ENCODE peak calls at places on chromosome 12, in nine cellular contexts. P is dorsolateral prefrontal cortex, M is left lung, F is HCT116, G is osteoblast, V is foreskin keratinocyte, D is upper lobe of right lung, W is colonic mucosa, E is left ventricle myocardium inferior. J is an unnamed sample.

GRCh38 chr12:124440841-124441381 is 126.5 kb downstream of the NCOR2 start:
- DNase-seq in D (no peak), M (no peak), E (no peak), F (no peak), G (peak; percentile 95), P (no peak), W (no peak), V (no peak), J (no peak)

GRCh38 chr12:67269632-67270578 is 747 bp downstream of the CAND1 start:
- DNase-seq in M (peak; percentile 64), P (peak; percentile 59), W (peak; percentile 53), G (peak; percentile 75), D (peak; percentile 81), V (peak; percentile 44), E (peak; percentile 29), F (no peak), J (peak; percentile 65)

GRCh38 chr12:110244372-110244771 is 36.7 kb upstream of the ATP2A2 start:
- DNase-seq in V (no peak), P (no peak), G (no peak), M (no peak), W (no peak), F (no peak), E (no peak), D (no peak), J (no peak)

GRCh38 chr12:27293463-27293862 is 39.2 kb upstream of the BMAL2 start:
- DNase-seq in E (peak; percentile 27), W (peak; percentile 52), F (no peak), D (no peak), G (no peak), V (no peak), M (no peak), P (no peak), J (no peak)

GRCh38 chr12:121133838-121134237 is 1.2 kb downstream of the P2RX7 start:
- DNase-seq in P (no peak), F (no peak), D (no peak), G (no peak), E (no peak), W (no peak), V (no peak), M (no peak), J (no peak)

GRCh38 chr12:113098428-113099028 is 37.0 kb downstream of the RASAL1 start:
- DNase-seq in W (peak; percentile 91), M (peak; percentile 76), D (peak; percentile 90), G (peak; percentile 99), E (peak; percentile 74), V (peak; percentile 95), P (peak; percentile 84), F (peak; percentile 79), J (peak; percentile 93)

GRCh38 chr12:80045594-80045993 is 53.7 kb upstream of the OTOGL start:
- DNase-seq in E (no peak), G (peak; percentile 43), M (no peak), D (no peak), F (no peak), V (peak; percentile 85), P (no peak), W (no peak), J (no peak)

GRCh38 chr12:51926718-51927117 is 19.4 kb downstream of the ACVRL1 start:
- DNase-seq in P (no peak), V (peak; percentile 30), M (no peak), W (peak; percentile 74), D (no peak), E (no peak), G (no peak), F (peak; percentile 48), J (no peak)

GRCh38 chr12:72546106-72546505 is 273.9 kb downstream of the TRHDE start:
- DNase-seq in E (no peak), P (no peak), D (no peak), G (no peak), W (no peak), F (no peak), M (no peak), V (no peak), J (no peak)

GRCh38 chr12:113453330-113453729 is 18.3 kb downstream of the LHX5 start:
- DNase-seq in E (no peak), M (no peak), F (no peak), P (no peak), G (no peak), V (no peak), W (no peak), D (no peak), J (no peak)

GRCh38 chr12:65682145-65682544 is 142.1 kb upstream of the HMGA2 start:
- DNase-seq in G (no peak), D (no peak), E (no peak), M (no peak), W (no peak), V (no peak), P (no peak), F (no peak), J (no peak)

DNA sequence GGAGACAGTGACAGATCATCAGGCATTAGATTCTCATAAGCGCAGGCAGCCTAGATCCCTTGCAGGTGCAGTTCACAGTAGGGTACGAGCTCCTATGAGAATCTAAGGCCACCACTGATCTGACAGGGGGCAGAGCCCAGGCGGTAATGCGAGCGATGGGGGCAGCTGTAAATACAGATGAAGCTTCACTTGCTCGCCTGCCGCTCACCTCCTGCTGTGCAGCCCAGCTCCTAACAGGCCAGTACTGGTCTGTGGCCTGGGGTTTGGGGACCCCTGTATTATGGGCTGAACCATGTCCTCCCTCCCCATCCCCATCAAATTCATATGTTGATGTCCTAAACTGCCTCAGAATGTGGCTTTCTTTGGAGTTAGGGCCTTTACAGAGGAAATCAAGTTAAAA is 63.2 kb downstream of the NOS1 start:
- DNase-seq in E (no peak), P (no peak), W (no peak), F (no peak), D (no peak), M (no peak), G (no peak), V (no peak), J (no peak)
- H3K27ac ChIP-seq in E (no peak overlapping the region), P (no peak overlapping the region), W (no peak overlapping the region), F (no peak overlapping the region), D (no peak overlapping the region), M (no peak overlapping the region), G (no peak overlapping the region), V (no peak overlapping the region), J (no peak overlapping the region)

DNA sequence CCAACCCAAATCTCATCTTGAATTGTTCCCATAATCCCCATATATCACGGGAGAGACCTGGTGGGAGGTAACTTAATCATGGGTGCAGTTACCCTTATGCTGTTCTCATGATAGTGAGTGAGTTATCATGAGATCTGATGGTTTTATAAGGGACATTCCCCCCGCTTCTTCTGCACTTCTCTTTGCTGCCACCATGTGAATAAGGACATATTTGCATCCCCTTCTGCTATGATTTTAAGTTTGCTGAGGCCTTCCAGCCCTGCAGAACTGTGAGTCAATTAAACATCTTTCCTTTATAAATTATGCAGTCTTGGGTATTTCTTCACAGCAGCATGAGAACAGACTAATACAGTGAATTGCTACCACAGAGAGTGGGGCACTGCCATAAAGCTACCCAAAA is 179.1 kb downstream of the LRIG3 start:
- DNase-seq in G (no peak), E (no peak), F (no peak), D (no peak), V (no peak), M (no peak), W (no peak), P (no peak), J (no peak)
- TF ChIP-seq CTCF in G (peak; percentile 34), E (no peak), F (no peak), D (no peak), V (peak; percentile 47), M (no peak), W (no peak), P (no peak), J (no peak)

GRCh38 chr12:12035229-12035628 is 35.5 kb upstream of the BCL2L14 start:
- DNase-seq in D (no peak), W (no peak), E (no peak), P (no peak), F (no peak), M (no peak), V (no peak), G (no peak), J (no peak)

GRCh38 chr12:12033589-12034223 is 37.0 kb upstream of the BCL2L14 start:
- DNase-seq in W (no peak), M (no peak), D (no peak), E (no peak), F (no peak), G (no peak), P (no peak), V (no peak), J (no peak)

GRCh38 chr12:12032260-12032761 is 38.4 kb upstream of the BCL2L14 start:
- DNase-seq in W (peak; percentile 52), V (no peak), F (no peak), E (no peak), M (no peak), P (no peak), D (no peak), G (no peak), J (no peak)

GRCh38 chr12:12034344-12034743 is 36.4 kb upstream of the BCL2L14 start:
- DNase-seq in W (no peak), D (no peak), M (no peak), P (no peak), E (no peak), V (no peak), G (no peak), F (no peak), J (no peak)

DNA sequence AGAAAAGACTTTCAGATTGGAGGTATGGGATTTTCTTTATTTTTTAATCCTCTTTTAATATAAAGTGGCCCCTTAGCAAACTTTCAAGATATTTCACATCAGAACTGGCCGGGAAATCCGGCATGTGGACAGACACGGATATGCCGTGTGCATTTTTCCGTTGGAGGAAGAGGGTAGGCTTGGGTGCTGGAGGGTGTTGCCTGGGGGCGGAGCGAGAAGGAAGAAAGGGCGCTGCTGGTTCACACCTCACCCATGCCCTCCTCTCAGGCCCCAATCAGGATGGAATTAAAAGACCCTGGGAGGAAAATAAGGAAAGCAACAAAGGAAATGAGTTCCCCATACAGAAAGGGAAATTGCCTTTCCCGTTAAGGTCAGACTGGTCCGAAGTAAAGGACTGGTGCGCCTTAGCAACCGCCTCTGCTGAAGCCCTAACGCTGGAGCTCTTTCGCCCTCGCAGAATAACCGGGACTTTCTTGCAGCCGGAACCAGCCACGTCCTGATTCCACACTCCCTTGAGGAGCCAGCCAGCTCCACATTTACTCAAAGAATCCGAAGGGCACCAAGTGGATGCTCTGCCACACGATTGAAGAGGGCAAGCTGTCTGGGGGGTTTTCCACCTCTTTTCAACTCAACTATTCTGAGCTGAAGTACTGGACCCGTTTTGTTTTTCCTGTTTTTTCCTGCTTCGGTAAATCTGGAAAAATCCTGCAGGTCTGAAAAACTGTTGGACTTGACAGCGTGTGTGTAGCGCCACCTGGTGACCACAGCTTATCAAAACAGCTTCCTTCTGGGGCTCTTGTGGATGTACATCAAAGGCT is 37.8 kb upstream of the BCL2L14 start:
- DNase-seq in P (peak; percentile 75), E (peak; percentile 72), G (peak; percentile 83), W (peak; percentile 93), D (peak; percentile 78), V (peak; percentile 68), F (peak; percentile 83), M (peak; percentile 81), J (peak; percentile 77)
- H3K27ac ChIP-seq in P (peak overlapping the region; percentile 83), E (peak overlapping the region; percentile 69), G (peak overlapping the region; percentile 68), W (peak overlapping the region; percentile 51), D (peak overlapping the region; percentile 67), V (no peak overlapping the region), F (no peak overlapping the region), M (peak overlapping the region; percentile 57), J (peak overlapping the region; percentile 71)

DNA sequence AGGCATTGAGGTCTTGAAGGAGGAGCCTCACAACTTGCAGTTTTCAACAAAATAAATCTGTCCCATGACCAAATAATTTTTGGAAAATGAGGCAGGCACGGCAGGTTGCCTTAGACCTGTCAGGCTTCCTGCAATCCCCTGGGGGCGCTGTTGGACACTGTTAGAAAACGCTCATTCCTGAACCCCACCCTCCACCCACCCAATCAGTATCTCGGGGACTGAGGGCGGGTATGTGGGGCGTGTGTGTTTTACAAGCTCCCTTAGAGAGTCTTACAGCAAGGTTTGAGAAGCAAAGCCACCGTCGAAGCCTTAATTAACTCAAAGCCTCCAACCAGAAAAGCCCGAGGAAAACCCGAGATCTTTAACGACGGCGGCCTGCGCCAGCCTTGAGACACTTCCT is 122.8 kb downstream of the GLT1D1 start:
- DNase-seq in G (no peak), F (no peak), V (no peak), E (no peak), P (peak; percentile 56), M (peak; percentile 42), W (peak; percentile 40), D (no peak), J (no peak)
- TF ChIP-seq CTCF in G (no peak), F (peak; percentile 21), V (no peak), E (no peak), P (peak; percentile 53), M (no peak), W (peak; percentile 31), D (peak; percentile 41), J (no peak)

J was measured in breast epithelium.